ENCODE peak calls at places on chromosome 3, in seven cellular contexts. E is PC-3, Y is hepatocyte, K is GM23338, H is HCT116, S is SK-N-SH, L is OCI-LY7. B is an unnamed sample.
A peak's percentile ranks its signal among the peaks of the same experiment; 100 is the strongest.

GRCh38 chr3:16300881-16301359 is 35.9 kb downstream of the OXNAD1 start:
- DNase-seq in L (peak; percentile 39), E (no peak), S (no peak), H (no peak), Y (no peak), K (no peak), B (no peak)

GRCh38 chr3:66705071-66705470 is 204.2 kb upstream of the LRIG1 start:
- DNase-seq in S (no peak), L (no peak), Y (no peak), H (no peak), K (no peak), E (no peak), B (no peak)

GRCh38 chr3:17645074-17645698 is 97.2 kb downstream of the TBC1D5 start:
- DNase-seq in S (peak; percentile 28), Y (peak; percentile 75), K (peak; percentile 86), L (peak; percentile 45), H (peak; percentile 43), E (peak; percentile 85), B (peak; percentile 75)

GRCh38 chr3:47711596-47711995 is 70.1 kb downstream of the SMARCC1 start:
- DNase-seq in L (no peak), S (no peak), K (no peak), E (no peak), Y (no peak), H (no peak), B (no peak)

GRCh38 chr3:77254967-77255831 is 215.3 kb downstream of the ROBO2 start:
- DNase-seq in S (peak; percentile 65), H (no peak), Y (peak; percentile 81), L (peak; percentile 47), K (peak; percentile 87), E (peak; percentile 80), B (peak; percentile 68)

GRCh38 chr3:15512173-15512572 is 9.3 kb downstream of the COLQ start:
- DNase-seq in E (no peak), S (no peak), L (no peak), H (no peak), Y (peak; percentile 43), K (no peak), B (peak; percentile 24)

GRCh38 chr3:11379824-11380281 is 107.7 kb downstream of the ATG7 start:
- DNase-seq in K (no peak), L (no peak), E (no peak), H (no peak), S (no peak), Y (no peak), B (no peak)

GRCh38 chr3:170802164-170803151 is 67.5 kb downstream of the RPL22L1 start:
- DNase-seq in E (peak; percentile 80), L (no peak), K (no peak), S (no peak), Y (peak; percentile 39), H (no peak), B (peak; percentile 95)

GRCh38 chr3:114886945-114887344 is 260.1 kb downstream of the ZBTB20 start:
- DNase-seq in K (no peak), L (no peak), E (no peak), H (no peak), Y (no peak), S (no peak), B (no peak)

GRCh38 chr3:71109241-71109976 is 474.1 kb downstream of the FOXP1 start:
- DNase-seq in H (no peak), E (peak; percentile 86), Y (no peak), S (no peak), K (no peak), L (no peak), B (peak; percentile 79)

GRCh38 chr3:125556314-125556713 is 36.3 kb upstream of the SNX4 start:
- DNase-seq in S (no peak), Y (no peak), K (no peak), H (no peak), E (no peak), L (no peak), B (peak; percentile 46)

GRCh38 chr3:129657261-129658046 is 51.0 kb upstream of the PLXND1 start:
- DNase-seq in S (no peak), E (no peak), K (no peak), H (no peak), L (no peak), Y (no peak), B (peak; percentile 73)

GRCh38 chr3:54654776-54655175 is 273.1 kb downstream of the LRTM1 start:
- DNase-seq in L (no peak), K (no peak), E (no peak), H (no peak), Y (no peak), S (no peak), B (no peak)

GRCh38 chr3:124034016-124034808 is 42.3 kb upstream of the ROPN1 start:
- DNase-seq in K (peak; percentile 48), H (no peak), Y (peak; percentile 47), S (peak; percentile 79), E (peak; percentile 22), L (no peak), B (peak; percentile 59)

GRCh38 chr3:113695818-113696645 is at the start of gene USF3:
- DNase-seq in K (peak; percentile 81), E (peak; percentile 70), Y (peak; percentile 88), L (peak; percentile 87), H (peak; percentile 23), S (peak; percentile 95), B (peak; percentile 77)

GRCh38 chr3:172680684-172681083 is 30.2 kb downstream of the NCEH1 start:
- DNase-seq in K (no peak), H (no peak), E (no peak), Y (no peak), L (no peak), S (no peak), B (peak; percentile 47)

GRCh38 chr3:172749201-172749965 is 1.1 kb upstream of the ECT2 start:
- DNase-seq in K (peak; percentile 16), H (peak; percentile 90), L (no peak), Y (peak; percentile 38), S (no peak), E (peak; percentile 98), B (peak; percentile 96)

DNA sequence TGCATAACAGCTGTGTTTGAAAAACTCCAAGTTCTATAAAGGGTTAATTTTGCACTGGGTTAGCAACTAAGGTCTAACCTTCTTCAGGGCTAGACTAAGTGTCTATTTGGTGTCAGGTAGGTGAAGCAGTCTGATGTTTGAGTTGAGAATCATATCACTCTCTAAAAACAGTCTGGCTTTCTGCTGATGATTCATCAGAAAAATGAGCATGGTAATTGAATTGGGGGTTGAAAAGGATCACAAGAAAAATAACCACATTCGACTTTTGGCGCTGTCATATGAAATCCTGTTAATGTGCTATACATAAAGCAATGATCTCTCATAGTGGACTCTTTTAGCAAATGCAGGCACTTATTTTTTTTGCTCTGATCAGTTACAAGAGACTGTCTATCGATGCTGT is 242.2 kb upstream of the AZI2 start:
- DNase-seq in Y (no peak), L (no peak), S (peak; percentile 37), H (no peak), E (no peak), K (no peak), B (peak; percentile 38)
- H3K4me2 ChIP-seq in Y (no peak overlapping the region), L (no peak overlapping the region), S (peak overlapping the region; percentile 63), H (no peak overlapping the region), E (peak overlapping the region; percentile 40), K (peak overlapping the region; percentile 20), B (peak overlapping the region; percentile 29)

GRCh38 chr3:99854899-99855298 is 37.2 kb downstream of the CMSS1 start:
- DNase-seq in K (no peak), H (no peak), E (no peak), Y (no peak), S (no peak), L (no peak), B (no peak)
- H3K9me2 ChIP-seq in K (no peaks in the 10 kb centered on the region), H (no peaks in the 10 kb centered on the region), E (no peaks in the 10 kb centered on the region), Y (no peaks in the 10 kb centered on the region), S (no peaks in the 10 kb centered on the region), L (no peaks in the 10 kb centered on the region), B (no peaks in the 10 kb centered on the region)

GRCh38 chr3:4398120-4398740 is 68.8 kb downstream of the SUMF1 start:
- DNase-seq in Y (no peak), K (no peak), E (no peak), L (no peak), S (no peak), H (no peak), B (peak; percentile 3)
- H3K4me2 ChIP-seq in Y (no peak overlapping the region), K (no peak overlapping the region), E (no peak overlapping the region), L (no peak overlapping the region), S (no peak overlapping the region), H (no peak overlapping the region), B (no peak overlapping the region)

GRCh38 chr3:57688291-57688690 is 4.6 kb downstream of the DENND6A start:
- DNase-seq in Y (no peak), L (no peak), E (no peak), S (no peak), K (no peak), H (no peak), B (no peak)
- H3K9me2 ChIP-seq in Y (no peaks in the 10 kb centered on the region), L (no peaks in the 10 kb centered on the region), E (no peaks in the 10 kb centered on the region), S (no peaks in the 10 kb centered on the region), K (no peaks in the 10 kb centered on the region), H (no peaks in the 10 kb centered on the region), B (no peaks in the 10 kb centered on the region)

GRCh38 chr3:64355473-64355872 is 130.2 kb upstream of the PRICKLE2 start:
- DNase-seq in Y (peak; percentile 29), E (peak; percentile 10), K (no peak), L (no peak), H (no peak), S (no peak), B (peak; percentile 59)
- H3K4me2 ChIP-seq in Y (peak overlapping the region; percentile 13), E (no peak overlapping the region), K (no peak overlapping the region), L (no peak overlapping the region), H (no peak overlapping the region), S (peak overlapping the region; percentile 41), B (peak overlapping the region; percentile 60)

GRCh38 chr3:127446756-127447155 is 143.8 kb downstream of the TPRA1 start:
- DNase-seq in S (no peak), E (no peak), K (no peak), H (no peak), Y (no peak), L (no peak), B (no peak)
- H3K9me2 ChIP-seq in S (no peaks in the 10 kb centered on the region), E (no peaks in the 10 kb centered on the region), K (no peaks in the 10 kb centered on the region), H (no peaks in the 10 kb centered on the region), Y (no peaks in the 10 kb centered on the region), L (no peaks in the 10 kb centered on the region), B (no peaks in the 10 kb centered on the region)

DNA sequence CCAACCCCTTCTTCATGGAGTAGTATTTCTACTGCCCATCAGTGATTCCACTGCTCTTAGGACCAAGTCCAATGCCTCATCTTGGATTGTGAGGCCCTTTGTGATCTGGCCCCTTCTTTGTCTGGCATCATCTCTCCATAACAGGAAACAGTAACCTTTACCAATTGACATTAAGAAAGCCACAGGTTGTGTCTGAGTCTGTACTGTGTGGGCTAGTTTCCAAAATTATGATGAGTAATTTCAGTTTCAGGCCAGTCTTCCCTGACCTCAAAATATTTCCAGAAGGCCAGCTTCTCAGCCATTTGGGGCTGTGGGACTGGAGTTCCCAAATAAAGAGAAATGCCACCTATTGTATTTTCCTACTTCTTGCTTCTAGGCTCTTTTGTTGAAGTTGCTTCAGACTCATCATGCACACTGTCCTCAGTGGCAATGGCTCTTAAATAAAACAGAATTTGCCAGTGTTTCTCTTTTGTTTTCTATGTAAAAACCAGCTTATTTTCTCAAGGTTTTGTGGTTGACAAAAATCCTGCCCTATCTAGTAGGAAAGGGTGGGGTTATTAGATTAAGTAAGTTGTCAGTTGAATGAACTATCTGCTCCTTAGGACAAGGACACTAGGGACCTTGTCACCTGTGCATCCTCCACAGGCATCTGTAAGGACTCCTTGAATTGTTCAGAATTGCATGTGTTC is 47.0 kb upstream of the ACKR4 start:
- DNase-seq in E (peak; percentile 85), Y (no peak), L (no peak), S (no peak), K (no peak), H (no peak), B (peak; percentile 79)
- H3K4me2 ChIP-seq in E (no peak overlapping the region), Y (no peak overlapping the region), L (no peak overlapping the region), S (peak overlapping the region; percentile 17), K (no peak overlapping the region), H (peak overlapping the region; percentile 25), B (peak overlapping the region; percentile 28)

B was measured in GM23248.